ENCODE peak calls at places on chromosomes 12 and 14, in five cellular contexts. N, T, L, Z and Y are unnamed samples.
A peak's percentile ranks its signal among the peaks of the same experiment; 100 is the strongest.

GRCh38 chr12:131152587-131152986 is 198.9 kb downstream of the ADGRD1 start:
- DNase-seq in Z (no peak), L (no peak), N (no peak), T (no peak), Y (no peak)

GRCh38 chr14:92421756-92422155 is 91.8 kb upstream of the RIN3 start:
- DNase-seq in Z (no peak), L (no peak), T (no peak), N (no peak), Y (no peak)

GRCh38 chr12:88255847-88256246 is 113.7 kb downstream of the TMTC3 start:
- DNase-seq in N (no peak), L (no peak), Z (no peak), T (no peak), Y (no peak)

GRCh38 chr12:75571204-75571603 is 59.8 kb upstream of the KRR1 start:
- DNase-seq in L (no peak), T (no peak), Z (no peak), N (no peak), Y (no peak)

GRCh38 chr12:27622436-27623185 is 73.6 kb upstream of the REP15 start:
- DNase-seq in Z (peak; percentile 51), L (no peak), T (no peak), N (no peak), Y (no peak)

GRCh38 chr14:89952581-89952980 is 1.9 kb downstream of the EFCAB11 start:
- DNase-seq in Z (no peak), N (no peak), T (no peak), L (no peak), Y (no peak)

GRCh38 chr14:94481468-94482131 is 5.6 kb upstream of the SERPINA9 start:
- DNase-seq in T (no peak), L (no peak), N (no peak), Z (no peak), Y (no peak)

GRCh38 chr12:15495742-15496141 is 173.4 kb downstream of the PTPRO start:
- DNase-seq in L (no peak), Z (no peak), N (no peak), T (peak; percentile 30), Y (no peak)

GRCh38 chr14:39447155-39447554 is 14.9 kb upstream of the FBXO33 start:
- DNase-seq in T (no peak), Z (no peak), L (no peak), N (no peak), Y (no peak)

GRCh38 chr12:45089417-45089816 is 38.5 kb upstream of the DBX2 start:
- DNase-seq in L (no peak), Z (no peak), N (no peak), T (no peak), Y (no peak)

GRCh38 chr12:124633954-124634352 is 66.5 kb upstream of the NCOR2 start:
- DNase-seq in T (no peak), L (no peak), N (no peak), Z (no peak), Y (no peak)